ENCODE peak calls at places on chromosomes 16 and 17, in nine cellular contexts. Y, R, U, O, L, W, M, X and F are unnamed samples.

GRCh38 chr16:55521792-55522191 is 12.9 kb downstream of the LPCAT2 start:
- DNase-seq in L (no peak), X (no peak), O (no peak), R (no peak), M (no peak), U (no peak), W (no peak), Y (no peak), F (no peak)

GRCh38 chr17:62870581-62870964 is 62.5 kb upstream of the MARCHF10 start:
- DNase-seq in R (no peak), U (no peak), W (no peak), M (no peak), O (peak; percentile 9), X (no peak), Y (no peak), L (no peak), F (no peak)

GRCh38 chr16:49158029-49158642 is 123.5 kb downstream of the CBLN1 start:
- DNase-seq in W (peak; percentile 4), O (no peak), Y (no peak), X (no peak), L (peak; percentile 7), U (no peak), M (no peak), R (no peak), F (no peak)

GRCh38 chr17:41775394-41776226 is 10.9 kb downstream of the JUP start:
- DNase-seq in M (no peak), O (peak; percentile 82), W (no peak), L (no peak), R (peak; percentile 69), U (no peak), X (no peak), Y (no peak), F (peak; percentile 62)

GRCh38 chr17:15398736-15399331 is 57.4 kb upstream of the TEKT3 start:
- DNase-seq in W (peak; percentile 69), M (no peak), Y (no peak), X (no peak), L (peak; percentile 80), R (no peak), O (peak; percentile 40), U (no peak), F (no peak)

GRCh38 chr17:69695646-69696045 is 281.1 kb downstream of the MAP2K6 start:
- DNase-seq in O (no peak), U (no peak), L (no peak), W (no peak), M (no peak), R (no peak), Y (no peak), X (no peak), F (no peak)

GRCh38 chr17:19771971-19772630 is 24.0 kb upstream of the ALDH3A1 start:
- DNase-seq in U (no peak), Y (peak; percentile 7), L (no peak), R (no peak), W (no peak), M (no peak), O (no peak), X (no peak), F (no peak)

GRCh38 chr17:83133302-83134121 is 54.1 kb downstream of the METRNL start:
- DNase-seq in X (no peak), M (no peak), U (peak; percentile 60), W (no peak), L (peak; percentile 71), R (no peak), Y (no peak), O (no peak), F (peak; percentile 46)

GRCh38 chr17:19343671-19344151 is 18.8 kb downstream of the B9D1 start:
- DNase-seq in W (no peak), O (no peak), L (no peak), X (no peak), Y (no peak), U (peak; percentile 81), R (peak; percentile 39), M (no peak), F (peak; percentile 88)

GRCh38 chr17:10620823-10621222 is 36.3 kb downstream of the MYH3 start:
- DNase-seq in U (no peak), X (no peak), Y (no peak), O (no peak), W (no peak), R (no peak), M (no peak), L (no peak), F (no peak)

GRCh38 chr16:69620564-69620963 is 54.8 kb downstream of the NFAT5 start:
- DNase-seq in M (no peak), R (no peak), L (no peak), Y (no peak), X (no peak), U (no peak), W (no peak), O (no peak), F (no peak)